ENCODE peak calls at places on chromosome 9, in nine cellular contexts. O is PC-3, D is GM23338, L is esophagus muscularis mucosa, C is IMR-90, U is heart right ventricle, Q is psoas muscle, S is pancreas, M is body of pancreas. R is an unnamed sample.

GRCh38 chr9:20208156-20208555 is 414.1 kb downstream of the MLLT3 start:
- DNase-seq in O (no peak), D (no peak), L (no peak), C (no peak), U (no peak), Q (no peak), S (no peak), M (no peak), R (no peak)

GRCh38 chr9:34375901-34376595 is 650 bp downstream of the MYORG start:
- DNase-seq in O (peak; percentile 54), D (peak; percentile 76), L (peak; percentile 92), C (no peak), U (peak; percentile 55), Q (peak; percentile 84), S (peak; percentile 84), M (peak; percentile 77), R (peak; percentile 81)

GRCh38 chr9:115593587-115594091 is 475.7 kb upstream of the TNC start:
- DNase-seq in O (peak; percentile 66), D (peak; percentile 79), L (no peak), C (peak; percentile 78), U (peak; percentile 18), Q (no peak), S (no peak), M (peak; percentile 19), R (no peak)

GRCh38 chr9:133575673-133576590 is 33.3 kb downstream of the FAM163B start:
- DNase-seq in O (no peak), D (no peak), L (no peak), C (no peak), U (no peak), Q (no peak), S (peak; percentile 43), M (no peak), R (no peak)

GRCh38 chr9:100652850-100653249 is 75.0 kb downstream of the CAVIN4 start:
- DNase-seq in O (no peak), D (no peak), L (no peak), C (no peak), U (no peak), Q (no peak), S (no peak), M (no peak), R (no peak)

GRCh38 chr9:17776735-17777134 is 197.9 kb downstream of the SH3GL2 start:
- DNase-seq in O (no peak), D (no peak), L (peak; percentile 62), C (no peak), U (peak; percentile 48), Q (no peak), S (no peak), M (no peak), R (no peak)

GRCh38 chr9:34190996-34191892 is 12.4 kb downstream of the UBAP1 start:
- DNase-seq in O (peak; percentile 28), D (peak; percentile 55), L (no peak), C (peak; percentile 34), U (no peak), Q (no peak), S (no peak), M (no peak), R (no peak)

GRCh38 chr9:95819636-95820035 is 55.9 kb upstream of the ERCC6L2 start:
- DNase-seq in O (no peak), D (peak; percentile 71), L (no peak), C (no peak), U (no peak), Q (no peak), S (no peak), M (no peak), R (no peak)

GRCh38 chr9:124392855-124393460 is 22.3 kb downstream of the PSMB7 start:
- DNase-seq in O (peak; percentile 95), D (peak; percentile 74), L (no peak), C (peak; percentile 95), U (no peak), Q (no peak), S (no peak), M (no peak), R (no peak)

GRCh38 chr9:35000535-35001284 is 11.2 kb downstream of the DNAJB5 start:
- DNase-seq in O (peak; percentile 88), D (peak; percentile 57), L (peak; percentile 85), C (peak; percentile 70), U (no peak), Q (no peak), S (no peak), M (no peak), R (no peak)

GRCh38 chr9:127473932-127474331 is 22.6 kb downstream of the LRSAM1 start:
- DNase-seq in O (no peak), D (no peak), L (no peak), C (no peak), U (no peak), Q (peak; percentile 18), S (peak; percentile 12), M (no peak), R (no peak)
- TF ChIP-seq CTCF in O (no peak), D (no peak), L (no peak), C (no peak), U (no peak), Q (no peak), S (no peak), M (no peak), R (no peak)

DNA sequence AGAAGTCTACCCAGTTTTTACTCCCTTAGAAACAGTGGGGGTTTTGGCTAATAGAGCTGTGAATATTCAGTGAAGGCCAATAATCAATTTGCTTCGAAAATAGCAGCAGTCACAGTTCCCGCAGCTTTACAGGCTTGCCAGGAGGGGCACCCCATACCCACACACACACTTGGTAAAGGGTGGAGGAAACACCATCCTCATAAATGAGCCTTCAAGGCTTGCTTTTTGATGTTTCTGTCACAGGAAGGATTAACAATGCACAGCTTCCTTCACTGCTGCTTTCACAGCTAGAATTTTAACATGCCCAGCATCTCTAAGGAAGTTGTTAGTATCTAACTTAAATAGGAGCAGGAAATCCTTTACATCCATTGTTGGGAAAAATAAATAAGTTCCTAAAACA is 1247.5 kb upstream of the C9orf72 start:
- DNase-seq in O (no peak), D (peak; percentile 58), L (no peak), C (no peak), U (no peak), Q (no peak), S (no peak), M (no peak), R (no peak)
- H3K4me1 ChIP-seq in O (peaks cover 11% of the 10 kb centered on the region), D (peaks cover 43% of the 10 kb centered on the region), L (no peaks in the 10 kb centered on the region), C (no peaks in the 10 kb centered on the region), U (no peaks in the 10 kb centered on the region), Q (no peaks in the 10 kb centered on the region), S (no peaks in the 10 kb centered on the region), M (no peaks in the 10 kb centered on the region), R (no peaks in the 10 kb centered on the region)

DNA sequence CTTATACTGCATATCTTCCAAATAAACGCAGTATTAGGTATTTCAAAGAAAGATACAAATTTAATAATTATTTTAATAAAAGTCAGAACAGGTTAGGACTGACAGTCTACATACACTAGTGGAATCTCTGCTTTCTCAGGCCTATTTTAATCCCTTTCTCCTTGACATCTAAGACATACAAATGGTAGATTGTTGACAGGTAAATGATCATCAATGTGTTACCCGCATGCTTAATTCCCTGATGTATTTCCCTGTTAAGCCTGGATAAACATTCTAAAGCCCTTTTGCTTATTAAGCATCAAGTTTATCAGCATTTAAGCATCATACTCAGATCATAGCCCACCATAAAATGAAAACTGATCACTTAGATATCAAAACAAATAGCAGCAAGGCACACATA is 576.7 kb downstream of the PTPRD start:
- DNase-seq in O (no peak), D (no peak), L (no peak), C (no peak), U (no peak), Q (no peak), S (no peak), M (no peak), R (no peak)
- H3K27me3 ChIP-seq in O (no peaks in the 10 kb centered on the region), D (no peaks in the 10 kb centered on the region), L (no peaks in the 10 kb centered on the region), C (no peaks in the 10 kb centered on the region), U (no peaks in the 10 kb centered on the region), Q (no peaks in the 10 kb centered on the region), S (no peaks in the 10 kb centered on the region), M (no peaks in the 10 kb centered on the region), R (no peaks in the 10 kb centered on the region)

GRCh38 chr9:37574241-37574721 is 1.9 kb downstream of the FBXO10 start:
- DNase-seq in O (no peak), D (peak; percentile 32), L (no peak), C (peak; percentile 62), U (no peak), Q (no peak), S (no peak), M (no peak), R (no peak)
- TF ChIP-seq CTCF in O (no peak), D (no peak), L (no peak), C (no peak), U (no peak), Q (no peak), S (no peak), M (no peak), R (no peak)

DNA sequence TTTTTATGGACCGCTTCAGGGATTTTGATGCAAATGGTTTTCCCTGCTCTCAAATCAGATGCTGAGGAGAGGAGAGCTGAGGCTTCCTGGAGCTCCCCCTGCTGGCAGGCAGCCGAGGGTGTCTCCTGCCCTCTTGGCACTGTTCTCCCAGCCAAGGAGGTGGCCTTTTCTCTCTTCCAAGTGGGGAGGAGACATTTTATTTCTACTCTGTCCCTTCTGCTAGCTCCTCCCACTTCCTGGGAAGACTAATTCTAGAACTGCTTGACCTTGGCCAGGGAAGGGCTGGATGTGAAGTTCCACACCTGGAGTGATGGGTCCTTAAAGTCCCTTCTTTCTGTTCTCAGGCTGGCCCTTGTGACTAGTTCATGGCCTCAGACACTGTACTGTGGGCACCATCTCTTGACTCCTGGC is 31.8 kb downstream of the PTPA start:
- DNase-seq in O (peak; percentile 75), D (peak; percentile 88), L (no peak), C (peak; percentile 92), U (peak; percentile 94), Q (peak; percentile 95), S (peak; percentile 90), M (peak; percentile 93), R (peak; percentile 91)
- H3K4me1 ChIP-seq in O (peaks cover 30% of the 10 kb centered on the region), D (peaks cover 59% of the 10 kb centered on the region), L (peaks cover 98% of the 10 kb centered on the region), C (peaks cover 69% of the 10 kb centered on the region), U (peaks cover 97% of the 10 kb centered on the region), Q (peaks cover 80% of the 10 kb centered on the region), S (peaks cover 50% of the 10 kb centered on the region), M (peaks cover 76% of the 10 kb centered on the region), R (peaks cover 86% of the 10 kb centered on the region)

GRCh38 chr9:10614201-10614870 is 1.5 kb upstream of the PTPRD start:
- DNase-seq in O (peak; percentile 3), D (no peak), L (no peak), C (no peak), U (no peak), Q (no peak), S (no peak), M (no peak), R (no peak)
- H3K27me3 ChIP-seq in O (peaks cover 12% of the 10 kb centered on the region), D (peaks cover 50% of the 10 kb centered on the region), L (no peaks in the 10 kb centered on the region), C (peaks cover 14% of the 10 kb centered on the region), U (peaks cover 5% of the 10 kb centered on the region), Q (peaks cover 41% of the 10 kb centered on the region), S (no peaks in the 10 kb centered on the region), M (peaks cover 27% of the 10 kb centered on the region), R (peaks cover 19% of the 10 kb centered on the region)